ENCODE peak calls at places on chromosomes 7 and 10, in four cellular contexts. M, N, T and W are unnamed samples.
A peak's percentile ranks its signal among the peaks of the same experiment; 100 is the strongest.

GRCh38 chr7:84792232-84792882 is 394.5 kb downstream of the SEMA3D start:
- DNase-seq in M (no peak), N (no peak), T (no peak), W (no peak)

GRCh38 chr10:76675561-76675950 is 962.1 kb downstream of the KCNMA1 start:
- DNase-seq in M (no peak), N (no peak), T (no peak), W (no peak)

GRCh38 chr10:75404335-75405200 is 3.0 kb upstream of the ZNF503 start:
- DNase-seq in M (peak; percentile 40), N (peak; percentile 25), T (no peak), W (no peak)

GRCh38 chr10:34728361-34728760 is 86.7 kb downstream of the PARD3 start:
- DNase-seq in M (no peak), N (no peak), T (no peak), W (no peak)

GRCh38 chr10:97813311-97813710 is 36.3 kb upstream of the GOLGA7B start:
- DNase-seq in M (no peak), N (no peak), T (no peak), W (no peak)

GRCh38 chr10:70797840-70798239 is 12.7 kb upstream of the TBATA start:
- DNase-seq in M (no peak), N (no peak), T (no peak), W (no peak)

GRCh38 chr10:63421591-63421990 is 44.2 kb downstream of the JMJD1C start:
- DNase-seq in M (peak; percentile 61), N (no peak), T (no peak), W (no peak)

GRCh38 chr10:118966131-118967125 is 63.1 kb upstream of the NANOS1 start:
- DNase-seq in M (no peak), N (peak; percentile 25), T (no peak), W (no peak)

GRCh38 chr7:33686001-33686591 is 219.2 kb upstream of the BMPER start:
- DNase-seq in M (no peak), N (no peak), T (no peak), W (no peak)

GRCh38 chr10:115854740-115855435 is 418.1 kb downstream of the GFRA1 start:
- DNase-seq in M (no peak), N (no peak), T (no peak), W (no peak)

GRCh38 chr10:100883322-100883821 is 29.4 kb upstream of the SLF2 start:
- DNase-seq in M (no peak), N (no peak), T (no peak), W (no peak)

GRCh38 chr7:124667312-124667711 is 98.3 kb downstream of the GPR37 start:
- DNase-seq in M (no peak), N (no peak), T (no peak), W (no peak)

GRCh38 chr7:55286666-55287065 is 78.5 kb upstream of the LANCL2 start:
- DNase-seq in M (no peak), N (no peak), T (no peak), W (no peak)

GRCh38 chr7:155229548-155230168 is 68.0 kb upstream of the INSIG1 start:
- DNase-seq in M (no peak), N (no peak), T (no peak), W (no peak)

GRCh38 chr10:93061594-93062498 is 1.2 kb downstream of the CYP26C1 start:
- DNase-seq in M (peak; percentile 27), N (no peak), T (no peak), W (no peak)

GRCh38 chr7:19146699-19147098 is 1.5 kb upstream of the FERD3L start:
- DNase-seq in M (peak; percentile 17), N (no peak), T (peak; percentile 53), W (no peak)

GRCh38 chr10:34727595-34728033 is 87.5 kb downstream of the PARD3 start:
- DNase-seq in M (no peak), N (no peak), T (no peak), W (no peak)

GRCh38 chr7:122299935-122300606 is 4.5 kb downstream of the FEZF1 start:
- DNase-seq in M (no peak), N (no peak), T (no peak), W (no peak)

GRCh38 chr10:119834188-119834587 is 38.5 kb downstream of the MCMBP start:
- DNase-seq in M (no peak), N (no peak), T (no peak), W (no peak)

GRCh38 chr7:14936530-14936929 is 34.0 kb upstream of the DGKB start:
- DNase-seq in M (no peak), N (no peak), T (peak; percentile 59), W (no peak)

GRCh38 chr7:34453150-34453549 is 204.9 kb upstream of the NPSR1 start:
- DNase-seq in M (no peak), N (no peak), T (peak; percentile 48), W (no peak)

GRCh38 chr7:2008101-2008935 is 224.4 kb downstream of the MAD1L1 start:
- DNase-seq in M (no peak), N (peak; percentile 15), T (no peak), W (peak; percentile 10)

GRCh38 chr10:51198170-51198569 is 123.9 kb downstream of the PRKG1 start:
- DNase-seq in M (no peak), N (no peak), T (no peak), W (no peak)

GRCh38 chr7:96400001-96400400 is 78.1 kb upstream of the SLC25A13 start:
- DNase-seq in M (no peak), N (no peak), T (no peak), W (no peak)

GRCh38 chr10:77409697-77410471 is 227.7 kb downstream of the KCNMA1 start:
- DNase-seq in M (no peak), N (no peak), T (no peak), W (no peak)

GRCh38 chr10:130751106-130751840 is 560.2 kb downstream of the TCERG1L start:
- DNase-seq in M (no peak), N (no peak), T (no peak), W (no peak)

GRCh38 chr7:3695602-3696001 is 394.6 kb downstream of the SDK1 start:
- DNase-seq in M (no peak), N (no peak), T (no peak), W (no peak)
- TF ChIP-seq CTCF in M (no peak), N (peak; percentile 34), T (no peak), W (no peak)

GRCh38 chr10:14838582-14839304 is 637 bp downstream of the HSPA14 start:
- DNase-seq in M (peak; percentile 39), N (peak; percentile 29), T (peak; percentile 9), W (peak; percentile 32)

GRCh38 chr10:14837756-14838581 is at the start of the genes CDNF, HSPA14 and MSANTD7:
- DNase-seq in M (peak; percentile 99), N (peak; percentile 99), T (peak; percentile 100), W (peak; percentile 98)

GRCh38 chr10:14834588-14834987 is 3.2 kb downstream of the CDNF start:
- DNase-seq in M (no peak), N (no peak), T (no peak), W (no peak)

GRCh38 chr10:14839305-14839695 is 1.2 kb downstream of the HSPA14 start:
- DNase-seq in M (no peak), N (no peak), T (no peak), W (no peak)

DNA sequence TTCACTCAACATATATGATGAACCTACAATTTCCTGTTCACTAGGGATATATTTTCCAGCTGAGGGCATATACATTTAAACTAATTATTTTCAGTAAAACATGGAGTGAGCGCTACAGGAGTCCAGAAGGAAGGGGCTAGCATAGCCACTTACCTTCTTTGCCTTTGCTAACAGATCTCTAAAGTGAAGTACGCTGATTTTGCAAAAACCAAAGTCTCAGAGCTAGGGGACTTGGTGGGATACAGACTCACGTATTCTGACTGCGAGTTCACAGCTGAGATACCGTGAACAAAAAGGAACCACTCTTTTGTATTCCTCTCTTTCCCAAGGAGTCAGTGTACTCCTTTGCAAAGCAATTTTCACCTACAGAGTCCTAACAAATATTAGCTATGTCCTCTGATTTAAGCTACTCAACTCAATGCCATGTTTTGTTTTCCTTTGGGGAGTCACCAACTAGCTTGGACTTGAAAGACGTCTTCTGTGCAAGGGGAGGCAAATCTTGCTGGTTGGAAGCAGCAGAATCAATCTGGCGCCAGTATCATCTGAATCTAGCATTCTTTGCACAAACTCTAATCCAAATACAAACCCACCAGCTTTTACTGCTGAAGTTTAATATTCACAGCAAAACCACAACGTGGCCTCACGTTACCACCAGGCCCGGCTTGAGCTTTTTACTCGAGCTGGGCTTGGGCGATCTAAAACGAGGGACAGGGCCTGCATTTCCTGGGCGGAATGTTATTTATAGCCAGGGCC is 658 bp downstream of the CDNF start:
- DNase-seq in M (no peak), N (no peak), T (no peak), W (no peak)
- TF ChIP-seq CTCF in M (no peak), N (no peak), T (no peak), W (no peak)

DNA sequence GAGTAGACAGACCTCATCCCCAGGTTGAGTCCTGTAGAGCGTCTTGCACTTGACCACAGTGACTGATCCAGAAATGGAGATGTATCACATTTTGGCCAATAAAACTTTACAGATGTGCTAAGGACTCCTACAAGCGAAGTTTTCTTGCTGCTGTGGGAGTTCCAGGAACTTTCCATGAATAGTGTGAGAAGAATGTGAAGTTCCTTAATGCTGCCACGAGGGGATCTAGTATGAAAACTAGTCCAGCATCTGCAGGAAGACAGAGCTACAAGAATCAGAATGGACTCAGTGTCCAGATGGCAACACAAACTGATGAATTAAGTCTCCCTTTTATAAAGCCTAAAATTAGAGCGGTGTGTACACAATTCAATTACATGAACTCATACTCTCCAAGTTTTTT is 14.8 kb upstream of the LSM8 start:
- DNase-seq in M (no peak), N (no peak), T (no peak), W (no peak)
- TF ChIP-seq CTCF in M (no peak), N (no peak), T (peak; percentile 15), W (no peak)

GRCh38 chr10:103734731-103735130 is 120.6 kb downstream of the SH3PXD2A start:
- DNase-seq in M (no peak), N (no peak), T (no peak), W (no peak)
- TF ChIP-seq CTCF in M (no peak), N (no peak), T (no peak), W (no peak)